ENCODE peak calls at places on chromosomes 6 and 20, in seven cellular contexts. F is transverse colon, X is suprapubic skin, Y is GM23338, Q is Panc1, W is SK-N-SH, J is stomach. E is an unnamed sample.
A peak's percentile ranks its signal among the peaks of the same experiment; 100 is the strongest.

GRCh38 chr6:170221052-170221752 is 69.7 kb downstream of the DLL1 start:
- DNase-seq in F (peak; percentile 3), X (peak; percentile 24), Y (no peak), Q (no peak), W (peak; percentile 29), J (peak; percentile 10), E (peak; percentile 31)

GRCh38 chr20:13915244-13915643 is 75.2 kb downstream of the SEL1L2 start:
- DNase-seq in F (no peak), X (no peak), Y (no peak), Q (no peak), W (no peak), J (no peak), E (no peak)

GRCh38 chr6:235763-236360 is 56.4 kb upstream of the DUSP22 start:
- DNase-seq in F (no peak), X (no peak), Y (peak; percentile 59), Q (no peak), W (no peak), J (no peak), E (no peak)

GRCh38 chr20:46323557-46323956 is 15.3 kb upstream of the CDH22 start:
- DNase-seq in F (no peak), X (no peak), Y (no peak), Q (no peak), W (no peak), J (no peak), E (no peak)

GRCh38 chr20:57656252-57656820 is 36.1 kb upstream of the ZBP1 start:
- DNase-seq in F (no peak), X (peak; percentile 52), Y (no peak), Q (no peak), W (peak; percentile 11), J (peak; percentile 17), E (no peak)

GRCh38 chr6:36834576-36835293 is 4.5 kb downstream of the CPNE5 start:
- DNase-seq in F (no peak), X (no peak), Y (peak; percentile 44), Q (no peak), W (peak; percentile 51), J (no peak), E (no peak)

GRCh38 chr6:159013229-159013628 is 13.2 kb upstream of the RSPH3 start:
- DNase-seq in F (no peak), X (no peak), Y (no peak), Q (no peak), W (no peak), J (no peak), E (peak; percentile 20)

GRCh38 chr6:105170066-105170465 is 9.7 kb downstream of the POPDC3 start:
- DNase-seq in F (no peak), X (no peak), Y (no peak), Q (no peak), W (no peak), J (no peak), E (no peak)

DNA sequence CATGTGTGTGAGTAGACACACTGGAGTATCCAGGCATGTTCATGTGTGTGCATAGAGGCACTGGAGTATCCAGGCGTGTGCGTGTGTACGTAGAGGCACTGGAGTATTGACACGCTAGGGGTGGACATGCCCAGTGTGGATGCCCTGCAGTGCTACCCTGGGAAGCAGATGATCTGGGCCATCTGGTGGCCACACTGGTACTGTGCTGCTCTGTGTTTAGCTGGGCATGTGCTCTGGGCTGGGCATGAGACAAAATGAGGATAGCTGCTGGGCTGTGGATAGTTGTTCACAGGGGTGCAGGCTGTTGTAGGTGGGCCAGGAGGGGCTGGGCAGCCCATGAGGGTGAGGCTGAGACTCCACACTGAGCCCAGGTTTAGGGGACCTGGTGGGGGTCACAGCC is 24.0 kb upstream of the NPBWR2 start:
- DNase-seq in F (no peak), X (peak; percentile 36), Y (no peak), Q (no peak), W (peak; percentile 57), J (no peak), E (no peak)
- H3K27me3 ChIP-seq in F (peaks cover 22% of the 10 kb centered on the region), X (peaks cover 33% of the 10 kb centered on the region), Y (no peaks in the 10 kb centered on the region), Q (peaks cover 6% of the 10 kb centered on the region), W (no peaks in the 10 kb centered on the region), J (no peaks in the 10 kb centered on the region), E (no peaks in the 10 kb centered on the region)

GRCh38 chr6:119312441-119312840 is 37.1 kb downstream of the MAN1A1 start:
- DNase-seq in F (no peak), X (no peak), Y (no peak), Q (no peak), W (no peak), J (no peak), E (no peak)

GRCh38 chr6:119310486-119311036 is 39.0 kb downstream of the MAN1A1 start:
- DNase-seq in F (no peak), X (no peak), Y (no peak), Q (no peak), W (no peak), J (no peak), E (no peak)

GRCh38 chr6:119312875-119313338 is 36.7 kb downstream of the MAN1A1 start:
- DNase-seq in F (peak; percentile 15), X (no peak), Y (no peak), Q (no peak), W (no peak), J (no peak), E (no peak)

GRCh38 chr6:119308994-119309657 is 40.4 kb downstream of the MAN1A1 start:
- DNase-seq in F (no peak), X (no peak), Y (no peak), Q (no peak), W (no peak), J (no peak), E (no peak)

DNA sequence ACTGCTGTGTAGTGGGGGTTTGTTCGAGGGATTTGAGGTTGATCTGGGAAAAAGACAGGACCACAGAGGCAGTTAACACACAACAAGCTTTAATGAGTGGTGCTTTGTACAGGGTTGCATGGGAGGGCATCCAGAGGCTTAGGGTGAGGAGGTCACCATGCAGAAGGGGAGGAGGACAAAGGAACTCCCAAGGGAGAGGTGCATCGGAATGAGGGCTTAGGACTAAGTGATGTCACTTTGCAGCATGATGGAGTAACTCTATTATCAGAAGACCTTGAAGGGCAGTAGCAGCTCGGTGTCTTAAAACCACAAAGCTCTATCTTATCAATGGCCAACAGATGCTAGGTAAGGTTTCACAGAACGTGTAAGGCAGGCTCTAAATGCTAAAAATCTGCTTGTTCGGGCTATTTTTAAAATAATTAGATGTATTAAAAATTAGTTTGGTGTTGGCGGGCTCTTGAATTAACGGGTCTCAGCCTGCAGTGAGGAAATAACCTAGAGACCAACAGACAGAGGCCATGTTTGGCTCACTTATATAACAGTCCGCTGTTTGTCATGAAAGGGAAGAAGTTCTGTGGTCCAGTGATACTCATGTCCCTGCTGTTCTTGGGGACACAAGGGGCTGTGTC is 37.9 kb downstream of the MAN1A1 start:
- DNase-seq in F (no peak), X (no peak), Y (no peak), Q (no peak), W (no peak), J (no peak), E (no peak)
- TF ChIP-seq POLR2AphosphoS5 in F (no peak), X (no peak), Y (no peak), Q (no peak), W (no peak), J (no peak), E (no peak)

GRCh38 chr20:24475356-24475755 is 5.9 kb downstream of the SYNDIG1 start:
- DNase-seq in F (no peak), X (no peak), Y (no peak), Q (no peak), W (no peak), J (no peak), E (no peak)
- H3K27me3 ChIP-seq in F (peaks cover 47% of the 10 kb centered on the region), X (peaks cover 36% of the 10 kb centered on the region), Y (peaks cover 38% of the 10 kb centered on the region), Q (peaks cover 30% of the 10 kb centered on the region), W (peaks cover 13% of the 10 kb centered on the region), J (no peaks in the 10 kb centered on the region), E (peaks cover 30% of the 10 kb centered on the region)

GRCh38 chr6:136790411-136791295 is 1.6 kb downstream of the MAP3K5 start:
- DNase-seq in F (no peak), X (no peak), Y (no peak), Q (no peak), W (no peak), J (no peak), E (no peak)

GRCh38 chr6:136792945-136793289 is 640 bp upstream of the MAP3K5 start:
- DNase-seq in F (peak; percentile 96), X (peak; percentile 95), Y (peak; percentile 87), Q (no peak), W (peak; percentile 85), J (peak; percentile 96), E (peak; percentile 93)

GRCh38 chr6:136793348-136793747 is 1.1 kb upstream of the MAP3K5 start:
- DNase-seq in F (no peak), X (no peak), Y (no peak), Q (no peak), W (no peak), J (no peak), E (no peak)

GRCh38 chr6:136792066-136792944 is at the start of gene MAP3K5:
- DNase-seq in F (peak; percentile 93), X (peak; percentile 83), Y (peak; percentile 72), Q (no peak), W (peak; percentile 84), J (peak; percentile 94), E (peak; percentile 86)

DNA sequence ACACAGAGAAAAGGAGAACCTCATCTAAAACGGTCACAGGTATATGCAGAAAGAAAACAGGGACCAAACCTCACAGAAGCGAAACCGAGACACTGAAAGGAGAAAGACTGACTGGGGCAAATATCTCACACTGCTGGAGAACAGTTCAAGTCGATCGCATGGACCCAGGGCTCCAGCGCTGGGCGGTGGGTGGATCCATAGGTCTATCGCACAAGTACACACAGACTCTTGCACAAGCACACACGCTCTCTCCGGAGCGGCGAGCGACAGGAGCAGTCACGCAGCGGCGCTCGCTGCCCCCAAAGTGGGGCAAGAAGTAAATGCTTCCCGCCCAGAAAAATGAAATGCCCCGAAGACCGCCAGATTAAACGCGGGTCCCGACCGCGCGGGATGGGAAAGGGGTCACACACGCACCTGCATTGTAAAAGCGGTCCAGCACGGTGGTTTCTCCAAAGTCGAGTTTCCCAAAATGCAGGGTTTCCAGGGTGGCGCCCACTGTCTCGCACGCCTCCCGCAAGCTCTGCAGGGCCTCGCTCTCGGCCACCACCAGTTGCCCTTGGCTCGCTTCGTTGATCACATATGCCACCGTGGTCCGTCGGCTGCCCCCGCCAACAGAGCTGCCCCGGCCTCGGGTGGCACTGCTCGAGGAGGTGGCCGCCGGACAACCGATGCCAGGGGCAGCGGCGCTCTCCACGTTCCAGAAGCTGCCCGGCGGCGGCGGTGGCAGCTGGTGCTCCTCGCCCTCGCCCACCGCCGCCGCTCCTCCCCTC is 796 bp downstream of the MAP3K5 start:
- DNase-seq in F (peak; percentile 76), X (peak; percentile 78), Y (peak; percentile 45), Q (no peak), W (peak; percentile 44), J (peak; percentile 81), E (no peak)
- TF ChIP-seq POLR2AphosphoS5 in F (peak; percentile 88), X (no peak), Y (no peak), Q (peak; percentile 25), W (no peak), J (peak; percentile 91), E (peak; percentile 52)

GRCh38 chr20:61913423-61914225 is 152.1 kb downstream of the TAF4 start:
- DNase-seq in F (no peak), X (no peak), Y (no peak), Q (no peak), W (no peak), J (no peak), E (no peak)
- H3K27me3 ChIP-seq in F (no peaks in the 10 kb centered on the region), X (peaks cover 15% of the 10 kb centered on the region), Y (no peaks in the 10 kb centered on the region), Q (no peaks in the 10 kb centered on the region), W (no peaks in the 10 kb centered on the region), J (no peaks in the 10 kb centered on the region), E (no peaks in the 10 kb centered on the region)

E was measured in HL-60.